ENCODE peak calls at places on chromosome 9, in eight cellular contexts. Z is lung, O is endodermal cell, E is iPS DF 6.9, V is AG04450, N is gastrocnemius medialis, W is tibial nerve, Q is HCT116. A is an unnamed sample.

GRCh38 chr9:37987467-37987981 is 81.5 kb downstream of the SHB start:
- DNase-seq in Z (no peak), O (no peak), E (no peak), V (no peak), N (no peak), W (no peak), Q (no peak), A (no peak)

GRCh38 chr9:17319822-17320221 is 185.0 kb downstream of the CNTLN start:
- DNase-seq in Z (no peak), O (no peak), E (no peak), V (no peak), N (no peak), W (no peak), Q (no peak), A (no peak)

GRCh38 chr9:1837453-1838084 is 177.6 kb upstream of the SMARCA2 start:
- DNase-seq in Z (no peak), O (peak), E (peak), V (no peak), N (no peak), W (peak), Q (no peak), A (no peak)

GRCh38 chr9:86413966-86414880 is 60.0 kb upstream of the TUT7 start:
- DNase-seq in Z (no peak), O (no peak), E (no peak), V (no peak), N (no peak), W (no peak), Q (no peak), A (no peak)

GRCh38 chr9:99823392-99824377 is 2.0 kb downstream of the NR4A3 start:
- DNase-seq in Z (peak), O (peak), E (no peak), V (no peak), N (no peak), W (no peak), Q (no peak), A (no peak)

GRCh38 chr9:131279196-131279926 is 3.1 kb upstream of the FAM78A start:
- DNase-seq in Z (no peak), O (no peak), E (no peak), V (no peak), N (no peak), W (no peak), Q (no peak), A (no peak)

GRCh38 chr9:92976436-92976835 is 29.1 kb downstream of the FGD3 start:
- DNase-seq in Z (no peak), O (no peak), E (no peak), V (no peak), N (no peak), W (no peak), Q (no peak), A (no peak)

GRCh38 chr9:69932901-69933300 is 110.7 kb upstream of the MAMDC2 start:
- DNase-seq in Z (no peak), O (peak), E (no peak), V (no peak), N (no peak), W (no peak), Q (peak), A (no peak)

GRCh38 chr9:124124729-124125589 is 113.4 kb downstream of the LHX2 start:
- DNase-seq in Z (no peak), O (no peak), E (no peak), V (no peak), N (no peak), W (no peak), Q (no peak), A (no peak)

GRCh38 chr9:74946686-74947085 is 6.0 kb downstream of the C9orf40 start:
- DNase-seq in Z (no peak), O (no peak), E (no peak), V (no peak), N (no peak), W (no peak), Q (no peak), A (no peak)

GRCh38 chr9:95383198-95383673 is 65.7 kb upstream of the FANCC start:
- DNase-seq in Z (no peak), O (peak), E (no peak), V (peak), N (no peak), W (no peak), Q (peak), A (peak)

GRCh38 chr9:126479515-126479914 is 134.2 kb upstream of the LMX1B start:
- DNase-seq in Z (no peak), O (no peak), E (no peak), V (no peak), N (no peak), W (no peak), Q (no peak), A (no peak)

GRCh38 chr9:7983361-7983974 is 183.9 kb upstream of the DMAC1 start:
- DNase-seq in Z (no peak), O (no peak), E (no peak), V (no peak), N (no peak), W (no peak), Q (no peak), A (no peak)

GRCh38 chr9:3277200-3277599 is 248.6 kb downstream of the RFX3 start:
- DNase-seq in Z (no peak), O (no peak), E (no peak), V (no peak), N (no peak), W (no peak), Q (no peak), A (no peak)

GRCh38 chr9:75039006-75039405 is 10.9 kb upstream of the CARNMT1 start:
- DNase-seq in Z (no peak), O (no peak), E (no peak), V (peak), N (no peak), W (no peak), Q (no peak), A (no peak)

GRCh38 chr9:92611621-92612275 is 58.2 kb downstream of the IPPK start:
- DNase-seq in Z (no peak), O (no peak), E (no peak), V (no peak), N (no peak), W (no peak), Q (no peak), A (peak)

GRCh38 chr9:122332083-122332482 is 38.7 kb upstream of the PTGS1 start:
- DNase-seq in Z (no peak), O (peak), E (no peak), V (no peak), N (no peak), W (no peak), Q (no peak), A (no peak)

GRCh38 chr9:127877566-127877998 is at the start of gene AK1:
- DNase-seq in Z (peak), O (peak), E (no peak), V (no peak), N (peak), W (peak), Q (no peak), A (no peak)

GRCh38 chr9:112921549-112921948 is 30.9 kb upstream of the SLC46A2 start:
- DNase-seq in Z (no peak), O (peak), E (no peak), V (peak), N (no peak), W (no peak), Q (peak), A (no peak)

GRCh38 chr9:4366649-4367330 is 66.9 kb upstream of the GLIS3 start:
- DNase-seq in Z (no peak), O (peak), E (peak), V (peak), N (peak), W (no peak), Q (peak), A (no peak)

GRCh38 chr9:70197384-70198039 is 61.3 kb upstream of the SMC5 start:
- DNase-seq in Z (no peak), O (no peak), E (no peak), V (no peak), N (no peak), W (no peak), Q (no peak), A (no peak)

GRCh38 chr9:80492221-80492620 is 920.5 kb downstream of the TLE4 start:
- DNase-seq in Z (peak), O (no peak), E (no peak), V (no peak), N (no peak), W (no peak), Q (no peak), A (no peak)

GRCh38 chr9:82949203-82949602 is 113.7 kb downstream of the RASEF start:
- DNase-seq in Z (no peak), O (no peak), E (no peak), V (no peak), N (no peak), W (no peak), Q (no peak), A (no peak)

GRCh38 chr9:77647659-77648457 is at the start of gene GNA14:
- DNase-seq in Z (peak), O (peak), E (no peak), V (no peak), N (no peak), W (no peak), Q (no peak), A (no peak)

GRCh38 chr9:35517552-35518211 is 27.8 kb downstream of the RUSC2 start:
- DNase-seq in Z (no peak), O (no peak), E (no peak), V (no peak), N (peak), W (no peak), Q (no peak), A (no peak)

GRCh38 chr9:36780186-36780585 is 207.5 kb downstream of the MELK start:
- DNase-seq in Z (no peak), O (no peak), E (no peak), V (no peak), N (no peak), W (no peak), Q (no peak), A (no peak)

GRCh38 chr9:127093319-127094020 is 29.0 kb downstream of the ANGPTL2 start:
- DNase-seq in Z (no peak), O (peak), E (no peak), V (no peak), N (no peak), W (no peak), Q (no peak), A (no peak)

GRCh38 chr9:134634667-134635230 is 6.9 kb upstream of the COL5A1 start:
- DNase-seq in Z (no peak), O (peak), E (no peak), V (no peak), N (no peak), W (no peak), Q (no peak), A (no peak)

GRCh38 chr9:95029720-95030119 is 287.8 kb downstream of the FANCC start:
- DNase-seq in Z (no peak), O (no peak), E (no peak), V (no peak), N (no peak), W (no peak), Q (no peak), A (no peak)

GRCh38 chr9:16386579-16387077 is 483.8 kb downstream of the BNC2 start:
- DNase-seq in Z (no peak), O (no peak), E (no peak), V (no peak), N (no peak), W (no peak), Q (no peak), A (no peak)

GRCh38 chr9:29750062-29750461 is 2176.8 kb upstream of the C9orf72 start:
- DNase-seq in Z (no peak), O (no peak), E (no peak), V (no peak), N (no peak), W (no peak), Q (no peak), A (no peak)

GRCh38 chr9:98341157-98342102 is 86.0 kb upstream of the TBC1D2 start:
- DNase-seq in Z (no peak), O (no peak), E (no peak), V (no peak), N (no peak), W (no peak), Q (no peak), A (no peak)

GRCh38 chr9:71552480-71552879 is 215.8 kb downstream of the CEMIP2 start:
- DNase-seq in Z (no peak), O (peak), E (peak), V (no peak), N (no peak), W (no peak), Q (no peak), A (no peak)

GRCh38 chr9:134326754-134327526 is 685 bp downstream of the RXRA start:
- DNase-seq in Z (no peak), O (peak), E (no peak), V (no peak), N (peak), W (no peak), Q (no peak), A (no peak)

GRCh38 chr9:94232428-94232827 is 26.7 kb upstream of the ZNF169 start:
- DNase-seq in Z (no peak), O (no peak), E (no peak), V (no peak), N (no peak), W (no peak), Q (no peak), A (no peak)

GRCh38 chr9:3475300-3476020 is 50.3 kb downstream of the RFX3 start:
- DNase-seq in Z (no peak), O (no peak), E (no peak), V (no peak), N (no peak), W (no peak), Q (no peak), A (no peak)

GRCh38 chr9:78982849-78983248 is 588.9 kb upstream of the TLE4 start:
- DNase-seq in Z (no peak), O (no peak), E (no peak), V (no peak), N (no peak), W (no peak), Q (peak), A (peak)

GRCh38 chr9:131312822-131313770 is 23.6 kb downstream of the PLPP7 start:
- DNase-seq in Z (no peak), O (no peak), E (no peak), V (no peak), N (peak), W (no peak), Q (no peak), A (no peak)

GRCh38 chr9:90261698-90262097 is 380.9 kb downstream of the DIRAS2 start:
- DNase-seq in Z (no peak), O (no peak), E (no peak), V (no peak), N (no peak), W (no peak), Q (no peak), A (no peak)

GRCh38 chr9:136508729-136509500 is 26.1 kb upstream of the SEC16A start:
- DNase-seq in Z (no peak), O (no peak), E (no peak), V (no peak), N (no peak), W (no peak), Q (no peak), A (no peak)
- H3K27ac ChIP-seq in Z (peak), O (no peak), E (no peak), V (no peak), N (peak), W (no peak), Q (no peak), A (no peak)

DNA sequence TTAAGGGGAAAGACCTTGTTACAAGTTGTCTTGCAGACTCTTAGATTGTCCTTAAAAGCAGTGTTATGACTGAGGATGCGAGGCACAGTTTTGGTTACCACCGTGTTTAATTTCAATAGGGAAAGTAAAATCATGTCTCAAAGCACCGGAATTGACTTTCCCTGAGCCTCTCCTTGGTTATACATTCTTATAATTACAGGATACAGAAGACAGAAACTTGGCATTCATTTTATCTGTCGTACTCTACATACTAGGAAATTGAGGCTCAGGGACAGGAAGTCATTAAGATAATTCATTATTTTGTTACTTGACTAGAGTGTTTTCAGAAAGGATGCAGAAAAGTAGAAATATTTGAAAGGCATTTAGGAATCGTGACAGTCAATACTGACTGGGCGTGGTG is 54.0 kb upstream of the SPATA31D4 start:
- DNase-seq in Z (no peak), O (no peak), E (no peak), V (no peak), N (no peak), W (no peak), Q (no peak), A (no peak)
- H3K27ac ChIP-seq in Z (no peak), O (no peak), E (no peak), V (no peak), N (no peak), W (no peak), Q (no peak), A (no peak)

GRCh38 chr9:14258840-14259239 is 55.1 kb downstream of the NFIB start:
- DNase-seq in Z (no peak), O (no peak), E (no peak), V (no peak), N (no peak), W (no peak), Q (no peak), A (no peak)

GRCh38 chr9:14260101-14260500 is 53.8 kb downstream of the NFIB start:
- DNase-seq in Z (no peak), O (no peak), E (no peak), V (no peak), N (no peak), W (no peak), Q (no peak), A (no peak)

GRCh38 chr9:14258156-14258555 is 55.8 kb downstream of the NFIB start:
- DNase-seq in Z (no peak), O (no peak), E (no peak), V (no peak), N (no peak), W (no peak), Q (no peak), A (no peak)

GRCh38 chr9:14251146-14252071 is 62.5 kb downstream of the NFIB start:
- DNase-seq in Z (peak), O (peak), E (no peak), V (peak), N (peak), W (peak), Q (peak), A (peak)

DNA sequence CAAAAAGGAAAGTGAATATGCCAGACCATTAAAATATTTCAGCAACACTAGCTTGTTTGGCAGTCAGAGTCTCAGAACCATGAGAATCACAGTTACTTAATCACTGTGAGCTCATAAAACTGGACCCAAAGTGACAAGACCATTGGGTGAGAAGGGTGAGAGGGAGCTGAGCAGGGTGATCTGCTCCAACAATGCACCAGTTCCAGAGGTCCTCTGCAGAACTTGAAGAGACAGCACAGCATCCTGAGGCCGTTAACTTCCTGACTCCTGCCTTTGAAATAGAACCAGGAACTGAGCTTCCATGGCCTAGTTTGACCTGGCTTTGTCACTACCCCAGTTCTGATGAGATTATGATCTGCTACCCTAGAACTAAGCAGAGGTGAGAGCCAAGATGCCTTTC is 57.4 kb downstream of the NFIB start:
- DNase-seq in Z (no peak), O (no peak), E (no peak), V (no peak), N (peak), W (no peak), Q (no peak), A (no peak)
- H3K27ac ChIP-seq in Z (peak), O (no peak), E (no peak), V (no peak), N (peak), W (peak), Q (no peak), A (no peak)

DNA sequence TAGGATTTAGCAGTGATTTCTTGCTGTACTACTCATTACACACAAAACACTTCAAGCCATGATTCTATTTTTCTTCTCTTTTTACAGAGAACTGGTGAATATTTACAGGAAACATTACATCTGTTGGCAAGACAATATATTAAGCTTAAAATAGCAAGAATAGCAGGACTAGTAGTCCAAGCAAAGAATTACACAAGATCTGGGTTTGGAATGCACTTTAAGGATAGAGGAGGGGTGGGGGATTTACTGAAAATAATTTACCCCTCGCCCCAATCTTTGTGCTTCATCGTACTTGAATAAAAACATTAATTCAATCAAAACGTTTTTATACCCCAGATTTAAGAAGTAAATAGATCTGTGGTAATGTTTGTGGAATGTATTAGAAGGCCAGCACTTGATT is 24.0 kb downstream of the SVEP1 start:
- DNase-seq in Z (no peak), O (no peak), E (no peak), V (peak), N (no peak), W (no peak), Q (no peak), A (no peak)
- H3K27ac ChIP-seq in Z (no peak), O (no peak), E (no peak), V (peak), N (peak), W (peak), Q (no peak), A (no peak)

GRCh38 chr9:129835860-129836223 is 584 bp downstream of the USP20 start:
- DNase-seq in Z (no peak), O (no peak), E (no peak), V (no peak), N (no peak), W (no peak), Q (no peak), A (no peak)

GRCh38 chr9:129836342-129837007 is 1.2 kb downstream of the USP20 start:
- DNase-seq in Z (no peak), O (no peak), E (no peak), V (no peak), N (no peak), W (peak), Q (no peak), A (no peak)

GRCh38 chr9:129835128-129835859 is at the start of the genes C9orf78 and USP20:
- DNase-seq in Z (peak), O (peak), E (peak), V (peak), N (peak), W (peak), Q (peak), A (peak)

GRCh38 chr9:129832957-129833356 is 2.1 kb downstream of the C9orf78 start:
- DNase-seq in Z (no peak), O (no peak), E (no peak), V (no peak), N (no peak), W (no peak), Q (no peak), A (no peak)

DNA sequence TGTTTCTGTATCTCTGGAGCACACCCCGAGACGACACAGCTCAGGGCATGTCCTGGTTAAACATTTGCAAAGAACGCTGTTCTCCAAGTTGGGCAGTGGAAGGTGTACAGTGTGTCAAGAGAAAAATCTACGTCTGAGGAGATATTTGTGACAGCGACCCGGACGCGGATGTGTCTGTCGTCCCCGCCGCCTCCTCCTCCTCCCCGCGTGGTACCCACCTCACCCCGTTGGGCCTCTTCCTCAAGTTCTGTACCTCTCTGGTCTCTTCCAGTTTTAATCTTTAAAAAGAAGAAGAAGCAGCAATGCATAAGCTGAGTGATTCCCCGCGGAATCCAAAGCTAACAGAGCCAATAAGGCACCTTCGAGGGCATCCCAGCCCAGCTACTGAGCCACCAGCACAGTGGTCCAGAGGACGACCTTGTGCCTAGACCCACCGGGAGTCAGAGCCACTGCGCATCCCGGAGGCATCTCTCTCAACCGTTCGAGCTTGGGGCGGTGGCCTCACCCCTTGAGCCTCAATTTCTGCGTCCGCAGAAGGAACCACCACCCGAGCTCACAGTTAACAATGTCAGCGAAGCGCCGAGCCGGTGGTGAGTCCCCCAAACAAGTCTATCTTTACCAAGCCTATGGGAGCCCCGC is 467 bp downstream of the C9orf78 start:
- DNase-seq in Z (no peak), O (no peak), E (no peak), V (no peak), N (no peak), W (no peak), Q (no peak), A (no peak)
- H3K27ac ChIP-seq in Z (peak), O (no peak), E (no peak), V (peak), N (peak), W (peak), Q (peak), A (peak)